ENCODE peak calls at places on chromosome 16, in five cellular contexts. X is IMR-90, D is H9, V is mesenchymal stem cell, Z is H1. H is an unnamed sample.
A peak's percentile ranks its signal among the peaks of the same experiment; 100 is the strongest.

GRCh38 chr16:3004781-3005284 is 7.9 kb upstream of the CLDN9 start:
- DNase-seq in X (no peak), D (peak; percentile 71), V (no peak), Z (no peak), H (no peak)

GRCh38 chr16:66612422-66612821 is 7.9 kb downstream of the CMTM3 start:
- DNase-seq in X (no peak), D (no peak), V (no peak), Z (no peak), H (no peak)

GRCh38 chr16:11032922-11033291 is 88.5 kb downstream of the CLEC16A start:
- DNase-seq in X (peak; percentile 80), D (no peak), V (peak; percentile 81), Z (no peak), H (peak; percentile 23)

GRCh38 chr16:56682703-56683397 is 580 bp downstream of the MT1X start:
- DNase-seq in X (no peak), D (no peak), V (no peak), Z (no peak), H (no peak)

GRCh38 chr16:84795338-84796053 is 24.3 kb upstream of the CRISPLD2 start:
- DNase-seq in X (peak; percentile 100), D (no peak), V (peak; percentile 94), Z (no peak), H (no peak)

GRCh38 chr16:72021043-72021442 is 12.5 kb downstream of the DHODH start:
- DNase-seq in X (no peak), D (peak; percentile 80), V (no peak), Z (peak; percentile 33), H (peak; percentile 8)

GRCh38 chr16:89505204-89506112 is 2.7 kb upstream of the SPG7 start:
- DNase-seq in X (peak; percentile 93), D (no peak), V (peak; percentile 98), Z (no peak), H (no peak)

GRCh38 chr16:4517812-4518211 is 20.8 kb downstream of the CDIP1 start:
- DNase-seq in X (peak; percentile 46), D (peak; percentile 84), V (peak; percentile 61), Z (no peak), H (peak; percentile 50)

GRCh38 chr16:66996324-66996982 is 8.1 kb downstream of the CES4A start:
- DNase-seq in X (peak; percentile 80), D (no peak), V (peak; percentile 72), Z (no peak), H (no peak)

GRCh38 chr16:1726661-1727502 is 20.9 kb downstream of the MAPK8IP3 start:
- DNase-seq in X (no peak), D (no peak), V (no peak), Z (no peak), H (no peak)

DNA sequence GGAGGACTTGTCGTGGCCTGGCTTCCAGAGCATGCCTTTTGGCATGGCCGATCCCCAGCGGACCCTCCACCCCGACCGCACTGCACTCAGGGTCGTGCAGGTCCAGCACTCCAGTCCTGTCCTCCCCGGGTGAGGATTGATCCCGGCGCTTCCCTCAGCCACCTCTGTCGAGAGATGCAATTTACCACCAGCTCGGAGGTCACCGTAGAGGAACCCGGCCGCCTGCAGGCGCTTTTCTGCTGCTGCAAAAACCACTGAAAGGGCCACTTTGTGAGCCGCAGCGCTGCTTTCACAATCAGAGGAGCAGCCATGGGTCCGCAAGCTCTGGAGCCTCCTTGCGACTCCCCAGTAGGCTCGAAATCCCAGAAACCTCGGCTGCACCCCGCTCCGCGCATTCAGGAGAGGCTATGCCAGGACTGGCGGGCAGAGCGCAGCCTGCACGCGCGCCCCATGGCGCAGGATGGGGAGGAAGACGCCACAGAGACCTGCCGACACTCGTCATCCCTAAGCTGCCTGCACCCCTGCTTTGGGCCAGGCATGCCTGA is 134.2 kb downstream of the HS3ST2 start:
- DNase-seq in X (no peak), D (peak; percentile 74), V (no peak), Z (no peak), H (no peak)
- H2AFZ ChIP-seq in X (peak overlapping the region; percentile 57), D (no peak overlapping the region), V (no peak overlapping the region), Z (peak overlapping the region; percentile 18), H (no peak overlapping the region)

GRCh38 chr16:69563605-69564580 is 1.9 kb upstream of the NFAT5 start:
- DNase-seq in X (peak; percentile 65), D (no peak), V (peak; percentile 81), Z (no peak), H (peak; percentile 89)
- H2BK15ac ChIP-seq in X (peak overlapping the region; percentile 49), D (no peak overlapping the region), V (no peak overlapping the region), Z (no peak overlapping the region), H (no peak overlapping the region)

GRCh38 chr16:30418350-30419181 is 11.2 kb downstream of the ZNF771 start:
- DNase-seq in X (no peak), D (no peak), V (no peak), Z (no peak), H (no peak)

GRCh38 chr16:30417447-30418349 is 10.3 kb downstream of the ZNF771 start:
- DNase-seq in X (peak; percentile 88), D (peak; percentile 91), V (peak; percentile 88), Z (peak; percentile 94), H (peak; percentile 94)

GRCh38 chr16:30414159-30414558 is 6.8 kb downstream of the ZNF771 start:
- DNase-seq in X (no peak), D (no peak), V (no peak), Z (no peak), H (no peak)

GRCh38 chr16:30416047-30416603 is 8.7 kb downstream of the ZNF771 start:
- DNase-seq in X (no peak), D (no peak), V (no peak), Z (no peak), H (no peak)

GRCh38 chr16:30416624-30417298 is 9.4 kb downstream of the ZNF771 start:
- DNase-seq in X (no peak), D (no peak), V (no peak), Z (no peak), H (no peak)
- H2AFZ ChIP-seq in X (no peak overlapping the region), D (no peak overlapping the region), V (no peak overlapping the region), Z (no peak overlapping the region), H (no peak overlapping the region)

DNA sequence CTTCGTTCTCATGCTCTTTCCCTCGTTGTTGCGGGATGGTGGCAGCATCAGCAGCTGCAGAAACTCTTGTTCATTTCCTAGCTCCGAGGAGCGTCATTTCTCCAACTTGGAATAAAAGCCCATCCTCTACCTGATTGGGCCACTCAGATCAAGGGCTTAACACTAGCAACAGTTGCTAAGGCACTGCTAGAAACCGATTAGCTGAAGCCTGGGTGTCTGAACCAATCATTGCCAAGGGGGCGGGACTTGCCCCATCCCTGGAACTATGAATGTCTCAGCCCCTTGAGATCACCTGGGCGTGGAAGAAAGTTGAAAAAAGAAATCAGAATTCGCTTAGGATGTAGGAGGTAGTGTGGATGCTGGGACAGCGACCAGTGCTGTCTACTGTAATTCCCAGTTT is 145.3 kb downstream of the FOXL1 start:
- DNase-seq in X (no peak), D (peak; percentile 73), V (no peak), Z (no peak), H (no peak)
- H2BK15ac ChIP-seq in X (no peak overlapping the region), D (no peak overlapping the region), V (no peak overlapping the region), Z (no peak overlapping the region), H (no peak overlapping the region)

GRCh38 chr16:86022381-86022960 is 123.5 kb downstream of the IRF8 start:
- DNase-seq in X (no peak), D (no peak), V (no peak), Z (no peak), H (no peak)
- H2AFZ ChIP-seq in X (no peak overlapping the region), D (no peak overlapping the region), V (no peak overlapping the region), Z (no peak overlapping the region), H (no peak overlapping the region)

GRCh38 chr16:74667215-74667765 is 613 bp upstream of the RFWD3 start:
- DNase-seq in X (peak; percentile 3), D (peak; percentile 55), V (peak; percentile 26), Z (no peak), H (peak; percentile 20)
- H2BK15ac ChIP-seq in X (peak overlapping the region; percentile 62), D (no peak overlapping the region), V (peak overlapping the region; percentile 90), Z (no peak overlapping the region), H (peak overlapping the region; percentile 90)

GRCh38 chr16:54175169-54175551 is 111.4 kb downstream of the IRX3 start:
- DNase-seq in X (no peak), D (no peak), V (no peak), Z (no peak), H (no peak)
- H2AFZ ChIP-seq in X (no peak overlapping the region), D (no peak overlapping the region), V (no peak overlapping the region), Z (no peak overlapping the region), H (peak overlapping the region; percentile 68)

H was measured in neuronal stem cell.